ENCODE peak calls at places on chromosomes 4 and X, in nine cellular contexts. J is cardiac fibroblast, N is amygdala, S is uterus, I is hippocampal formation, Z is Right ventricle myocardium superior, M is brain pericyte, K is SW 1271, W is GM13977. U is an unnamed sample.

GRCh38 chrX:15437724-15438123 is 53.5 kb upstream of the VEGFD start:
- DNase-seq in J (peak; percentile 32), M (no peak), Z (no peak), I (no peak), S (no peak), K (no peak), W (no peak), N (no peak), U (no peak)

GRCh38 chr4:152696764-152697250 is 17.0 kb upstream of the TMEM154 start:
- DNase-seq in M (no peak), N (peak; percentile 6), K (no peak), W (peak; percentile 84), J (peak; percentile 71), I (no peak), Z (no peak), S (no peak), U (no peak)

GRCh38 chr4:108830509-108831244 is 67.8 kb upstream of the ETNPPL start:
- DNase-seq in Z (peak; percentile 72), N (no peak), J (peak; percentile 58), M (no peak), K (no peak), W (no peak), S (no peak), I (no peak), U (no peak)

GRCh38 chrX:19709812-19710518 is 177.4 kb downstream of the SH3KBP1 start:
- DNase-seq in K (peak; percentile 46), M (no peak), J (peak; percentile 58), W (no peak), I (no peak), Z (no peak), S (no peak), N (no peak), U (no peak)

GRCh38 chr4:105878668-105879067 is 16.6 kb upstream of the NPNT start:
- DNase-seq in W (no peak), I (no peak), M (no peak), Z (no peak), S (no peak), J (no peak), N (no peak), K (no peak), U (no peak)

GRCh38 chrX:53695901-53696300 is 9.4 kb upstream of the HUWE1 start:
- DNase-seq in J (no peak), K (no peak), Z (no peak), W (no peak), I (no peak), N (no peak), M (no peak), S (no peak), U (peak; percentile 65)

GRCh38 chrX:13293700-13294099 is 26.2 kb downstream of the ATXN3L start:
- DNase-seq in N (no peak), I (no peak), K (no peak), W (no peak), M (no peak), S (no peak), Z (no peak), J (no peak), U (no peak)

GRCh38 chr4:70721747-70722146 is at the start of gene RUFY3:
- DNase-seq in N (peak; percentile 45), M (peak; percentile 80), S (peak; percentile 69), K (no peak), Z (no peak), J (peak; percentile 96), I (peak; percentile 74), W (no peak), U (peak; percentile 57)

GRCh38 chr4:1323280-1323634 is 23.8 kb upstream of the UVSSA start:
- DNase-seq in K (no peak), M (no peak), N (no peak), J (no peak), Z (peak; percentile 24), I (no peak), W (no peak), S (no peak), U (no peak)

GRCh38 chrX:154365052-154365600 is 9.3 kb downstream of the FLNA start:
- DNase-seq in I (no peak), Z (no peak), S (no peak), J (no peak), M (no peak), K (no peak), W (no peak), N (no peak), U (no peak)

GRCh38 chr4:76585897-76586360 is 150.9 kb downstream of the SHROOM3 start:
- DNase-seq in S (peak; percentile 29), M (no peak), J (peak; percentile 42), W (peak; percentile 73), I (peak; percentile 10), K (no peak), N (no peak), Z (peak; percentile 84), U (no peak)